ENCODE peak calls at places on chromosome 9, in eight cellular contexts. One of them, this sample, is unnamed.

GRCh38 chr9:137057545-137057944 is 3.7 kb upstream of the ENTPD2 start:
- DNase-seq in left ventricle myocardium inferior: no peak
- DNase-seq in caudate nucleus: no peak
- DNase-seq in iPS-NIHi11: no peak
- DNase-seq in iris pigment epithelial cell: no peak
- DNase-seq in left cardiac atrium: no peak
- DNase-seq in activated T-cell treated with anti-CD3 and anti-CD28 coated beads, Interleukin-2, amount 50 U/mL, for 72 hours: no peak
- DNase-seq in GM23248: no peak
- DNase-seq in this sample: no peak

GRCh38 chr9:86185872-86186271 is 73.6 kb downstream of the C9orf153 start:
- DNase-seq in left ventricle myocardium inferior: no peak
- DNase-seq in caudate nucleus: no peak
- DNase-seq in iPS-NIHi11: no peak
- DNase-seq in iris pigment epithelial cell: peak; percentile 24
- DNase-seq in left cardiac atrium: no peak
- DNase-seq in activated T-cell treated with anti-CD3 and anti-CD28 coated beads, Interleukin-2, amount 50 U/mL, for 72 hours: no peak
- DNase-seq in GM23248: peak; percentile 21
- DNase-seq in this sample: no peak

GRCh38 chr9:78132688-78133033 is 101.0 kb upstream of the GNAQ start:
- DNase-seq in left ventricle myocardium inferior: no peak
- DNase-seq in caudate nucleus: no peak
- DNase-seq in iPS-NIHi11: no peak
- DNase-seq in iris pigment epithelial cell: peak; percentile 15
- DNase-seq in left cardiac atrium: no peak
- DNase-seq in activated T-cell treated with anti-CD3 and anti-CD28 coated beads, Interleukin-2, amount 50 U/mL, for 72 hours: no peak
- DNase-seq in GM23248: no peak
- DNase-seq in this sample: no peak

GRCh38 chr9:33439731-33440130 is 7.7 kb downstream of the AQP3 start:
- DNase-seq in left ventricle myocardium inferior: no peak
- DNase-seq in caudate nucleus: no peak
- DNase-seq in iPS-NIHi11: no peak
- DNase-seq in iris pigment epithelial cell: no peak
- DNase-seq in left cardiac atrium: no peak
- DNase-seq in activated T-cell treated with anti-CD3 and anti-CD28 coated beads, Interleukin-2, amount 50 U/mL, for 72 hours: no peak
- DNase-seq in GM23248: peak; percentile 66
- DNase-seq in this sample: no peak

GRCh38 chr9:22529426-22530199 is 83.0 kb downstream of the DMRTA1 start:
- DNase-seq in left ventricle myocardium inferior: no peak
- DNase-seq in caudate nucleus: no peak
- DNase-seq in iPS-NIHi11: no peak
- DNase-seq in iris pigment epithelial cell: peak; percentile 1
- DNase-seq in left cardiac atrium: no peak
- DNase-seq in activated T-cell treated with anti-CD3 and anti-CD28 coated beads, Interleukin-2, amount 50 U/mL, for 72 hours: no peak
- DNase-seq in GM23248: peak; percentile 48
- DNase-seq in this sample: no peak

GRCh38 chr9:109251080-109251775 is 69.6 kb downstream of the EPB41L4B start:
- DNase-seq in left ventricle myocardium inferior: no peak
- DNase-seq in caudate nucleus: no peak
- DNase-seq in iPS-NIHi11: no peak
- DNase-seq in iris pigment epithelial cell: peak; percentile 68
- DNase-seq in left cardiac atrium: peak; percentile 56
- DNase-seq in activated T-cell treated with anti-CD3 and anti-CD28 coated beads, Interleukin-2, amount 50 U/mL, for 72 hours: no peak
- DNase-seq in GM23248: peak; percentile 61
- DNase-seq in this sample: no peak

GRCh38 chr9:91197232-91198181 is 164.2 kb downstream of the AUH start:
- DNase-seq in left ventricle myocardium inferior: peak; percentile 51
- DNase-seq in caudate nucleus: peak; percentile 19
- DNase-seq in iPS-NIHi11: peak; percentile 38
- DNase-seq in iris pigment epithelial cell: peak; percentile 97
- DNase-seq in left cardiac atrium: peak; percentile 69
- DNase-seq in activated T-cell treated with anti-CD3 and anti-CD28 coated beads, Interleukin-2, amount 50 U/mL, for 72 hours: no peak
- DNase-seq in GM23248: peak; percentile 95
- DNase-seq in this sample: peak; percentile 52

GRCh38 chr9:120186276-120186675 is 393.7 kb downstream of the CDK5RAP2 start:
- DNase-seq in left ventricle myocardium inferior: no peak
- DNase-seq in caudate nucleus: no peak
- DNase-seq in iPS-NIHi11: no peak
- DNase-seq in iris pigment epithelial cell: no peak
- DNase-seq in left cardiac atrium: no peak
- DNase-seq in activated T-cell treated with anti-CD3 and anti-CD28 coated beads, Interleukin-2, amount 50 U/mL, for 72 hours: no peak
- DNase-seq in GM23248: no peak
- DNase-seq in this sample: no peak

GRCh38 chr9:124006448-124007156 is 5.0 kb upstream of the LHX2 start:
- DNase-seq in left ventricle myocardium inferior: no peak
- DNase-seq in caudate nucleus: no peak
- DNase-seq in iPS-NIHi11: no peak
- DNase-seq in iris pigment epithelial cell: no peak
- DNase-seq in left cardiac atrium: no peak
- DNase-seq in activated T-cell treated with anti-CD3 and anti-CD28 coated beads, Interleukin-2, amount 50 U/mL, for 72 hours: no peak
- DNase-seq in GM23248: no peak
- DNase-seq in this sample: no peak

GRCh38 chr9:10112798-10113197 is 500.0 kb downstream of the PTPRD start:
- DNase-seq in left ventricle myocardium inferior: peak; percentile 17
- DNase-seq in caudate nucleus: no peak
- DNase-seq in iPS-NIHi11: no peak
- DNase-seq in iris pigment epithelial cell: no peak
- DNase-seq in left cardiac atrium: peak; percentile 19
- DNase-seq in activated T-cell treated with anti-CD3 and anti-CD28 coated beads, Interleukin-2, amount 50 U/mL, for 72 hours: no peak
- DNase-seq in GM23248: no peak
- DNase-seq in this sample: peak; percentile 28

GRCh38 chr9:106704056-106704625 is 158.8 kb upstream of the ZNF462 start:
- DNase-seq in left ventricle myocardium inferior: no peak
- DNase-seq in caudate nucleus: no peak
- DNase-seq in iPS-NIHi11: no peak
- DNase-seq in iris pigment epithelial cell: no peak
- DNase-seq in left cardiac atrium: no peak
- DNase-seq in activated T-cell treated with anti-CD3 and anti-CD28 coated beads, Interleukin-2, amount 50 U/mL, for 72 hours: no peak
- DNase-seq in GM23248: peak; percentile 33
- DNase-seq in this sample: no peak

GRCh38 chr9:125435776-125436612 is 174.4 kb downstream of the GAPVD1 start:
- DNase-seq in left ventricle myocardium inferior: no peak
- DNase-seq in caudate nucleus: no peak
- DNase-seq in iPS-NIHi11: no peak
- DNase-seq in iris pigment epithelial cell: no peak
- DNase-seq in left cardiac atrium: no peak
- DNase-seq in activated T-cell treated with anti-CD3 and anti-CD28 coated beads, Interleukin-2, amount 50 U/mL, for 72 hours: no peak
- DNase-seq in GM23248: no peak
- DNase-seq in this sample: no peak

GRCh38 chr9:130467371-130467770 is 22.6 kb downstream of the ASS1 start:
- DNase-seq in left ventricle myocardium inferior: no peak
- DNase-seq in caudate nucleus: no peak
- DNase-seq in iPS-NIHi11: no peak
- DNase-seq in iris pigment epithelial cell: no peak
- DNase-seq in left cardiac atrium: no peak
- DNase-seq in activated T-cell treated with anti-CD3 and anti-CD28 coated beads, Interleukin-2, amount 50 U/mL, for 72 hours: no peak
- DNase-seq in GM23248: no peak
- DNase-seq in this sample: no peak

GRCh38 chr9:20271723-20272122 is 350.6 kb downstream of the MLLT3 start:
- DNase-seq in left ventricle myocardium inferior: no peak
- DNase-seq in caudate nucleus: no peak
- DNase-seq in iPS-NIHi11: peak; percentile 18
- DNase-seq in iris pigment epithelial cell: no peak
- DNase-seq in left cardiac atrium: no peak
- DNase-seq in activated T-cell treated with anti-CD3 and anti-CD28 coated beads, Interleukin-2, amount 50 U/mL, for 72 hours: no peak
- DNase-seq in GM23248: no peak
- DNase-seq in this sample: no peak

GRCh38 chr9:128163027-128163515 is 3.0 kb downstream of the BBLN start:
- DNase-seq in left ventricle myocardium inferior: no peak
- DNase-seq in caudate nucleus: no peak
- DNase-seq in iPS-NIHi11: no peak
- DNase-seq in iris pigment epithelial cell: no peak
- DNase-seq in left cardiac atrium: no peak
- DNase-seq in activated T-cell treated with anti-CD3 and anti-CD28 coated beads, Interleukin-2, amount 50 U/mL, for 72 hours: no peak
- DNase-seq in GM23248: no peak
- DNase-seq in this sample: no peak

GRCh38 chr9:9079473-9079872 is 1279.9 kb upstream of the DMAC1 start:
- DNase-seq in left ventricle myocardium inferior: no peak
- DNase-seq in caudate nucleus: no peak
- DNase-seq in iPS-NIHi11: no peak
- DNase-seq in iris pigment epithelial cell: no peak
- DNase-seq in left cardiac atrium: no peak
- DNase-seq in activated T-cell treated with anti-CD3 and anti-CD28 coated beads, Interleukin-2, amount 50 U/mL, for 72 hours: no peak
- DNase-seq in GM23248: no peak
- DNase-seq in this sample: no peak

GRCh38 chr9:96556701-96557461 is 62.8 kb downstream of the CDC14B start:
- DNase-seq in left ventricle myocardium inferior: peak; percentile 19
- DNase-seq in caudate nucleus: peak; percentile 35
- DNase-seq in iPS-NIHi11: no peak
- DNase-seq in iris pigment epithelial cell: no peak
- DNase-seq in left cardiac atrium: peak; percentile 27
- DNase-seq in activated T-cell treated with anti-CD3 and anti-CD28 coated beads, Interleukin-2, amount 50 U/mL, for 72 hours: no peak
- DNase-seq in GM23248: peak; percentile 75
- DNase-seq in this sample: peak; percentile 33

GRCh38 chr9:134693641-134694367 is 52.2 kb downstream of the COL5A1 start:
- DNase-seq in left ventricle myocardium inferior: peak; percentile 13
- DNase-seq in caudate nucleus: no peak
- DNase-seq in iPS-NIHi11: no peak
- DNase-seq in iris pigment epithelial cell: no peak
- DNase-seq in left cardiac atrium: peak; percentile 10
- DNase-seq in activated T-cell treated with anti-CD3 and anti-CD28 coated beads, Interleukin-2, amount 50 U/mL, for 72 hours: no peak
- DNase-seq in GM23248: no peak
- DNase-seq in this sample: no peak

GRCh38 chr9:93953492-93954435 is 1.4 kb downstream of the BARX1 start:
- DNase-seq in left ventricle myocardium inferior: no peak
- DNase-seq in caudate nucleus: no peak
- DNase-seq in iPS-NIHi11: no peak
- DNase-seq in iris pigment epithelial cell: no peak
- DNase-seq in left cardiac atrium: no peak
- DNase-seq in activated T-cell treated with anti-CD3 and anti-CD28 coated beads, Interleukin-2, amount 50 U/mL, for 72 hours: no peak
- DNase-seq in GM23248: no peak
- DNase-seq in this sample: no peak

GRCh38 chr9:95821999-95822398 is 53.5 kb upstream of the ERCC6L2 start:
- DNase-seq in left ventricle myocardium inferior: no peak
- DNase-seq in caudate nucleus: no peak
- DNase-seq in iPS-NIHi11: no peak
- DNase-seq in iris pigment epithelial cell: peak; percentile 42
- DNase-seq in left cardiac atrium: no peak
- DNase-seq in activated T-cell treated with anti-CD3 and anti-CD28 coated beads, Interleukin-2, amount 50 U/mL, for 72 hours: no peak
- DNase-seq in GM23248: no peak
- DNase-seq in this sample: no peak

GRCh38 chr9:4657426-4658159 is 4.5 kb upstream of the PLPP6 start:
- DNase-seq in left ventricle myocardium inferior: no peak
- DNase-seq in caudate nucleus: no peak
- DNase-seq in iPS-NIHi11: no peak
- DNase-seq in iris pigment epithelial cell: no peak
- DNase-seq in left cardiac atrium: no peak
- DNase-seq in activated T-cell treated with anti-CD3 and anti-CD28 coated beads, Interleukin-2, amount 50 U/mL, for 72 hours: no peak
- DNase-seq in GM23248: no peak
- DNase-seq in this sample: no peak

GRCh38 chr9:80040457-80040856 is 468.7 kb downstream of the TLE4 start:
- DNase-seq in left ventricle myocardium inferior: no peak
- DNase-seq in caudate nucleus: no peak
- DNase-seq in iPS-NIHi11: no peak
- DNase-seq in iris pigment epithelial cell: no peak
- DNase-seq in left cardiac atrium: no peak
- DNase-seq in activated T-cell treated with anti-CD3 and anti-CD28 coated beads, Interleukin-2, amount 50 U/mL, for 72 hours: no peak
- DNase-seq in GM23248: no peak
- DNase-seq in this sample: no peak

GRCh38 chr9:74773886-74774479 is 113.7 kb downstream of the TRPM6 start:
- DNase-seq in left ventricle myocardium inferior: peak; percentile 71
- DNase-seq in caudate nucleus: peak; percentile 65
- DNase-seq in iPS-NIHi11: peak; percentile 65
- DNase-seq in iris pigment epithelial cell: peak; percentile 70
- DNase-seq in left cardiac atrium: peak; percentile 79
- DNase-seq in activated T-cell treated with anti-CD3 and anti-CD28 coated beads, Interleukin-2, amount 50 U/mL, for 72 hours: peak; percentile 67
- DNase-seq in GM23248: peak; percentile 78
- DNase-seq in this sample: peak; percentile 82

This sample was measured in left ventricle myocardium superior.